ENCODE peak calls at places on chromosomes 12 and 14, in seven cellular contexts. A, L, P, J, M, G and U are unnamed samples.

GRCh38 chr12:93306636-93307035 is 71.1 kb upstream of the NUDT4 start:
- DNase-seq in G (no peak), A (no peak), J (no peak), L (no peak), M (no peak), P (no peak), U (no peak)

GRCh38 chr12:114769634-114770033 is 85.7 kb upstream of the TBX3 start:
- DNase-seq in J (no peak), A (peak), L (no peak), G (no peak), P (no peak), M (no peak), U (no peak)

GRCh38 chr12:132124766-132125425 is 19.2 kb downstream of the DDX51 start:
- DNase-seq in A (no peak), P (no peak), J (no peak), G (peak), L (no peak), M (no peak), U (no peak)

GRCh38 chr12:98211914-98212695 is 303.3 kb upstream of the TMPO start:
- DNase-seq in A (no peak), G (no peak), M (no peak), J (no peak), P (no peak), L (peak), U (no peak)

GRCh38 chr14:95018845-95019244 is 138.5 kb downstream of the DICER1 start:
- DNase-seq in A (peak), M (no peak), P (no peak), L (no peak), J (no peak), G (no peak), U (no peak)

GRCh38 chr14:22896351-22896750 is 13.3 kb downstream of the REM2 start:
- DNase-seq in M (no peak), J (no peak), A (no peak), P (no peak), L (no peak), G (no peak), U (no peak)

GRCh38 chr12:113164014-113164413 is 14.5 kb downstream of the CFAP73 start:
- DNase-seq in A (no peak), L (no peak), M (no peak), G (no peak), J (no peak), P (no peak), U (no peak)

GRCh38 chr12:104957388-104958008 is 592 bp downstream of the SLC41A2 start:
- DNase-seq in G (no peak), J (no peak), L (no peak), P (peak), A (no peak), M (peak), U (no peak)

GRCh38 chr14:96164861-96165490 is 39.7 kb upstream of the BDKRB2 start:
- DNase-seq in P (no peak), J (no peak), L (no peak), M (no peak), G (no peak), A (peak), U (no peak)

GRCh38 chr14:23563473-23564180 is 4.0 kb downstream of the AP1G2 start:
- DNase-seq in L (no peak), M (no peak), J (no peak), P (no peak), A (no peak), G (peak), U (no peak)

GRCh38 chr12:70661762-70662161 is 24.5 kb upstream of the PTPRB start:
- DNase-seq in G (no peak), J (no peak), P (no peak), A (peak), M (no peak), L (no peak), U (no peak)

GRCh38 chr14:101276309-101277091 is 284.8 kb upstream of the DIO3 start:
- DNase-seq in M (peak), A (no peak), J (no peak), L (no peak), G (no peak), P (no peak), U (no peak)

GRCh38 chr12:66548338-66549049 is 130.4 kb downstream of the GRIP1 start:
- DNase-seq in A (no peak), M (peak), G (no peak), P (no peak), J (no peak), L (no peak), U (no peak)

GRCh38 chr12:119679081-119679480 is 11.1 kb downstream of the PRKAB1 start:
- DNase-seq in M (no peak), L (no peak), A (no peak), P (peak), G (no peak), J (no peak), U (no peak)

GRCh38 chr12:92046557-92046956 is 99.1 kb downstream of the BTG1 start:
- DNase-seq in M (no peak), J (no peak), P (no peak), L (no peak), G (no peak), A (no peak), U (no peak)
- H3K27ac ChIP-seq in M (no peak), J (no peak), P (no peak), L (peak), G (no peak), A (no peak), U (no peak)

DNA sequence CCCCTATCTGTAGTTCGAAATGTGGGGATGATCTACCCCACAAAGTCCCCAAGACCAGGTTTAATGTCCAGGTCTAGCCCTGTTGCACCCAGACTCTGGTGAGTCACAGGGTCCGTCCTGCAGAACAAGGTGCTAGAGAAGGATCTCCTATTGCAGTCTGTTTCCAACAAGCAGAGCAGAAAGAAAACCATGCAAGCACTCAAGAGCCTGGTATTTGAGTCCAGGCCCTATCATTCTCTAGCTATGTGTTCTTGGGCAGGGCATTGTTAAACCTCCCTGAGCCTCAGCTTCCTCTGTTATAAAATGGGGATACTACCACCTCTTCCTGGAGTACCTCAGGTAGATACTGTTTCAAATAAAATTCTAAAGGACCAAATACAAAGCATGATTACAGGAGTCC is 24.4 kb downstream of the MAP3K9 start:
- DNase-seq in G (no peak), A (no peak), J (peak), L (no peak), M (no peak), P (no peak), U (no peak)
- H3K27ac ChIP-seq in G (no peak), A (no peak), J (peak), L (no peak), M (no peak), P (no peak), U (no peak)

GRCh38 chr12:14554281-14555008 is 13.2 kb downstream of the PLBD1 start:
- DNase-seq in M (no peak), P (peak), A (peak), G (peak), J (peak), L (peak), U (peak)
- H3K27ac ChIP-seq in M (no peak), P (peak), A (no peak), G (peak), J (no peak), L (peak), U (peak)

DNA sequence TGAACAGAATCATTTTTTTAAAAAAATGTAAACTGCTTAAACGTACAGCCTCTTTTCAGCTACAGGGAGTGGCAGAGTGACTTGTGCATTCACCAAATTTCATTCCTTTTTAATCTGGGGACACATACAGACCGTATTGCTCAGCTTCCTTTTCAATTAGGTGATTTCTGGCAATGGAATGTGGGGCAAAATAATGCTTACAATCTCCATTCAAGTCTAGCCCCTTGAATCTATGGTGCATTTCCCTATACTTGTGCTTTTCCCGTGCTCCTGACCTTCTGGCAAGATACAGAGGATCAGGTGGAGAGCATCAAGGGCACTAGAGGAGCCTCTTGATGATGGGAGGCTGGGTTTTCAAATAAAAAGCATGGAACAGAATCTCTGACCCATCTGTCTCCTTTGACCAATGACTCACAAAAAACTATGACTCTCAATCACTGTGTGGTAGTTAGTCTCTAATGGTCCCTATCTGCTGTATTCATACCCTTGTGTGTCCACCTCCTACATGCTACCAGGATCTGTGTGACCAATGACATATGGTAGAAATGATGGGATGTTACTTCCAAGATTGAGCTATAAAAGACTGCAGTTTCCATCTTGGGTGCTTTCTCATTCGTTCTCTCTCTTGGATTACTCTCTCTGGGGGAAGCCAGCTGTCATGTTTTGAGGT is 144.5 kb upstream of the BTG1 start:
- DNase-seq in M (no peak), G (no peak), L (no peak), P (no peak), A (peak), J (peak), U (no peak)
- H3K27ac ChIP-seq in M (no peak), G (no peak), L (no peak), P (no peak), A (peak), J (no peak), U (no peak)

GRCh38 chr12:49108958-49109404 is 1.7 kb downstream of the LMBR1L start:
- DNase-seq in A (peak), M (no peak), L (no peak), G (no peak), P (no peak), J (no peak), U (no peak)
- H3K27ac ChIP-seq in A (no peak), M (no peak), L (peak), G (peak), P (peak), J (peak), U (peak)

DNA sequence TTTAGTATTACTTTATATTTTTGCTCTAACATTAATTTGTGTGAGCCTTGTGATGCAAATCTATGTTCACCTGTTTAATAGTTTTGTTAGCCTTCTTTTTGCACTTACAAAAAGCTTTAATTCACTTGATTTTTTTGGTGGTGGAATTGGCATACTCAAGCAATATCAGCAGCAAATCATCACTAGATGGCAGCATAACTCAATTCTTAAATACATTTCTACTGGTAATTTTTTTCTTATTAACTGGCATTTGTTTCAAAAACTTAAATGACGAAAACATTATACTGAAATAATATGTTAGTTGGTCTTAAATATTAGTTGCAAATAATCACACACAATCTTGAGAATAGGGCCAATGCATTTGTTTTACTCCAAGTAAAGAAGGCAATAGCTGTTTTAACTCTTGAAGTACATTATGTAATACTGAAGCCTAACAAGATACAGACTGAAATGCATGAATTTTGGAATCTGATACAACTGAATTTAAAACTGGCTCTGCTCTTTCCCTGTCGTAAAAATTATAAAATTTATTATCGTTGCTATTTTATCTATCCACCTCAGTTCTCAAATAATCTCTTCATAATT is 151.5 kb downstream of the ATXN7L3B start:
- DNase-seq in L (peak), A (peak), P (no peak), M (peak), G (no peak), J (peak), U (no peak)
- H3K27ac ChIP-seq in L (no peak), A (no peak), P (no peak), M (no peak), G (no peak), J (no peak), U (no peak)

GRCh38 chr14:77889971-77890442 is 90.1 kb downstream of the ADCK1 start:
- DNase-seq in L (no peak), J (peak), G (no peak), M (no peak), A (peak), P (no peak), U (no peak)

GRCh38 chr14:77892381-77892871 is 92.5 kb downstream of the ADCK1 start:
- DNase-seq in G (no peak), P (peak), M (no peak), J (no peak), L (no peak), A (no peak), U (no peak)

GRCh38 chr14:77890873-77891272 is 91.0 kb downstream of the ADCK1 start:
- DNase-seq in P (no peak), L (no peak), G (no peak), J (no peak), M (no peak), A (no peak), U (no peak)

DNA sequence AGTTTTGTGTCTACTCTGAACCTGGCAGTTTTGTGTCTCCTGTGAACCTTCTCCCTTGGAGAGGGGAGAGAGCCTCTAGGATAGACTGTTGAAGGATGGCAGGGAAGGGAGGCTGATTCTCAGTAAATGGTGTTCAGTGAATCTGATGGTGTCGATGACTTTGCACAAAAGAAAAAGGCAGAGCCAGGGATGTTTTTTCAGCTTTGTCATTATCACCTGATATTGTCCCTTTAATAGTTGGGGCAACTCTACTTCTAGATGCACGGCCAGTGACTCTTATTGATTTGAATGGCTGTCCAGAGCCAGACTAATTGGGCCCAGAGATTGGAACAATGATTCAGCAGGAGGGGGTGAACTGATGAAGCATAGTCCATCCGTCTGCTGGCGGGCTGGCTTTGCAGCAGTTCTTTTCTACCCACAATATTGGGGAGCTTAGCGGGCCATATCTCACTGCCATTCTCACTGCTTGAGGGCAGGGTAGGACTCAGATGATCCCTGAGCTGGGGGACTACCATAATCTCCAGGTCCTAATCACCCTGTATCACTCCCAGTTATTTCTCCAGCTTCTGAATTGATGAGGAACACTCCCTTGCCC is 93.1 kb downstream of the ADCK1 start:
- DNase-seq in L (no peak), A (no peak), P (no peak), J (no peak), M (no peak), G (peak), U (no peak)
- H3K27ac ChIP-seq in L (no peak), A (no peak), P (no peak), J (no peak), M (no peak), G (no peak), U (no peak)

GRCh38 chr14:100078216-100078780 is 13.1 kb downstream of the EVL start:
- DNase-seq in J (no peak), L (no peak), G (no peak), M (no peak), P (no peak), A (no peak), U (no peak)

GRCh38 chr14:100080206-100080605 is 15.0 kb downstream of the EVL start:
- DNase-seq in G (no peak), P (no peak), L (no peak), M (no peak), A (no peak), J (no peak), U (no peak)

GRCh38 chr14:100078997-100079561 is 13.9 kb downstream of the EVL start:
- DNase-seq in L (no peak), A (peak), G (no peak), J (no peak), M (peak), P (peak), U (no peak)

GRCh38 chr14:100077441-100077840 is 12.2 kb downstream of the EVL start:
- DNase-seq in A (no peak), P (no peak), G (no peak), L (no peak), J (no peak), M (no peak), U (no peak)

GRCh38 chr14:100079606-100080005 is 14.4 kb downstream of the EVL start:
- DNase-seq in G (no peak), L (no peak), P (no peak), M (no peak), J (no peak), A (no peak), U (no peak)
- H3K27ac ChIP-seq in G (no peak), L (no peak), P (peak), M (no peak), J (peak), A (no peak), U (no peak)

GRCh38 chr14:90757452-90757851 is 58.8 kb downstream of the TTC7B start:
- DNase-seq in J (no peak), L (no peak), A (no peak), G (no peak), M (no peak), P (peak), U (no peak)

GRCh38 chr14:90759370-90760054 is 56.7 kb downstream of the TTC7B start:
- DNase-seq in A (no peak), G (no peak), J (no peak), P (peak), L (no peak), M (no peak), U (no peak)

GRCh38 chr14:90758028-90758889 is 58.0 kb downstream of the TTC7B start:
- DNase-seq in L (peak), M (peak), G (peak), J (peak), A (peak), P (peak), U (peak)

GRCh38 chr14:90760055-90760444 is 56.2 kb downstream of the TTC7B start:
- DNase-seq in G (no peak), M (no peak), L (no peak), P (no peak), A (no peak), J (no peak), U (no peak)

GRCh38 chr14:90758959-90759358 is 57.3 kb downstream of the TTC7B start:
- DNase-seq in A (peak), J (no peak), P (peak), L (no peak), G (peak), M (no peak), U (peak)
- H3K27ac ChIP-seq in A (peak), J (peak), P (peak), L (no peak), G (peak), M (peak), U (peak)

GRCh38 chr12:112025808-112026375 is 12.7 kb downstream of the ERP29 start:
- DNase-seq in L (no peak), G (no peak), M (peak), A (no peak), P (no peak), J (no peak), U (no peak)

GRCh38 chr12:112022241-112023016 is 9.2 kb downstream of the ERP29 start:
- DNase-seq in L (no peak), G (no peak), M (no peak), A (no peak), P (no peak), J (no peak), U (no peak)

GRCh38 chr12:112020947-112021457 is 7.8 kb downstream of the ERP29 start:
- DNase-seq in M (no peak), P (no peak), G (no peak), L (no peak), J (no peak), A (no peak), U (no peak)

GRCh38 chr12:112018571-112019237 is 5.5 kb downstream of the ERP29 start:
- DNase-seq in G (no peak), J (peak), L (no peak), A (peak), M (no peak), P (no peak), U (no peak)

DNA sequence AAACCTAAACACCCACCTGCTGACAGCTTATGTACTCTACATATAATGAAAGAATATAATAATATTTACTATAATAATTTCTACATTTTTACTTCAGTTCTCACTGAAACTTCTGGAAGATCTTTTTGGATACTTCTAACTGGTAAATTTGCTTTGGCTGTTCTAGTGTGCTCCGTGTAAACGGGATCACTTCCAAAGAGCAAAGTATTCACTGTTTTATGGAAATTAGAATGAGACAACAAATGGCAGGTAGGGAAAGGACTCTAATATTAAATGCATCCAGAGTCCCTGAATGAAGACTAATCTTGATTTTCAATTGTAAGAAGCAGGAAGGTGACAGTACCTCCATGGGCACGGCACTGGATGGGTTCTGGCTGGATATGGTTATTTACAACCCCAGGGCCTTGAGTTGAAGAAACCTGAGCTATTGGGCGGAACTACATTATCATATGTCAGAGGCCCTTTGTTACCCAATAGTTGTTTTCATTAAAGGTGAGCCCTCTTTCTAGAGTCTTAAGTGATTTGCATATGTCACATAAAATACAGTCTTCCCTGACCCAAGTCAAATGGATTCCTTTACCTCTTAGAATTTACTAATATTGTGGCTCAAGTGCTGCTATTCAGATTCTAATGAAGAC is 10.7 kb downstream of the ERP29 start:
- DNase-seq in G (no peak), J (no peak), L (no peak), A (no peak), M (peak), P (no peak), U (no peak)
- H3K27ac ChIP-seq in G (no peak), J (no peak), L (peak), A (no peak), M (no peak), P (no peak), U (no peak)